ENCODE peak calls at places on chromosome 16, in six cellular contexts. E is epithelial cell of esophagus, R is Caco-2, Q is GM12865, M is spleen, T is dorsolateral prefrontal cortex. X is an unnamed sample.

GRCh38 chr16:2981177-2981898 is 1.1 kb upstream of the PKMYT1 start:
- DNase-seq in T (no peak), E (no peak), Q (no peak), M (no peak), R (no peak), X (no peak)

GRCh38 chr16:48385272-48385953 is at the start of gene SIAH1:
- DNase-seq in R (peak; percentile 92), T (peak; percentile 81), M (peak; percentile 96), E (peak; percentile 82), Q (peak; percentile 90), X (peak; percentile 95)

GRCh38 chr16:53198933-53199332 is 144.1 kb downstream of the CHD9 start:
- DNase-seq in R (no peak), E (no peak), T (no peak), Q (peak; percentile 16), M (no peak), X (no peak)

GRCh38 chr16:4415538-4416199 is 727 bp downstream of the CORO7 start:
- DNase-seq in Q (peak; percentile 72), T (peak; percentile 38), R (peak; percentile 50), E (peak; percentile 33), M (peak; percentile 95), X (peak; percentile 57)

GRCh38 chr16:75058815-75059214 is 57.8 kb downstream of the LDHD start:
- DNase-seq in T (no peak), M (no peak), E (no peak), Q (no peak), R (no peak), X (no peak)

GRCh38 chr16:82728901-82729300 is 102.1 kb downstream of the CDH13 start:
- DNase-seq in R (no peak), M (no peak), E (no peak), Q (peak; percentile 49), T (no peak), X (no peak)

GRCh38 chr16:65372171-65372570 is 250.3 kb upstream of the CDH11 start:
- DNase-seq in E (peak; percentile 31), T (no peak), R (no peak), M (no peak), Q (no peak), X (no peak)

GRCh38 chr16:9047689-9048301 is 43.6 kb upstream of the HAPSTR1 start:
- DNase-seq in Q (peak; percentile 74), T (peak; percentile 44), E (peak; percentile 97), R (peak; percentile 69), M (peak; percentile 77), X (peak; percentile 45)

GRCh38 chr16:88905563-88905962 is 39.1 kb upstream of the PABPN1L start:
- DNase-seq in T (no peak), E (peak; percentile 10), M (no peak), R (peak; percentile 49), Q (peak; percentile 63), X (peak; percentile 41)

GRCh38 chr16:10957771-10958486 is 13.6 kb downstream of the CLEC16A start:
- DNase-seq in M (no peak), Q (peak; percentile 68), T (no peak), R (no peak), E (peak; percentile 46), X (no peak)

GRCh38 chr16:53220585-53220984 is 165.8 kb downstream of the CHD9 start:
- DNase-seq in Q (peak; percentile 9), M (no peak), R (peak; percentile 22), E (no peak), T (no peak), X (no peak)

GRCh38 chr16:72139908-72140307 is 32.0 kb downstream of the PMFBP1 start:
- DNase-seq in M (no peak), T (no peak), Q (no peak), E (no peak), R (no peak), X (no peak)

GRCh38 chr16:3060339-3061127 is 4.9 kb upstream of the IL32 start:
- DNase-seq in M (no peak), E (no peak), R (no peak), T (no peak), Q (no peak), X (no peak)

GRCh38 chr16:53055603-53056527 is 1.1 kb downstream of the CHD9 start:
- DNase-seq in E (peak; percentile 37), Q (peak; percentile 71), R (peak; percentile 71), T (no peak), M (no peak), X (peak; percentile 37)

GRCh38 chr16:79316004-79316458 is 284.5 kb downstream of the MAF start:
- DNase-seq in M (no peak), T (no peak), E (no peak), Q (peak; percentile 55), R (no peak), X (no peak)

GRCh38 chr16:11030990-11031510 is 86.7 kb downstream of the CLEC16A start:
- DNase-seq in T (peak; percentile 43), M (no peak), E (no peak), Q (no peak), R (no peak), X (no peak)

GRCh38 chr16:80023865-80024264 is 423.3 kb upstream of the MAF start:
- DNase-seq in T (no peak), R (peak; percentile 11), Q (no peak), E (peak; percentile 79), M (no peak), X (no peak)

GRCh38 chr16:50842589-50842988 is 100.7 kb downstream of the CYLD start:
- DNase-seq in R (no peak), T (no peak), Q (no peak), E (no peak), M (no peak), X (no peak)

GRCh38 chr16:49281843-49282642 is 405 bp upstream of the CBLN1 start:
- DNase-seq in Q (peak; percentile 91), T (peak; percentile 96), M (peak; percentile 84), E (peak; percentile 82), R (peak; percentile 96), X (peak; percentile 99)

DNA sequence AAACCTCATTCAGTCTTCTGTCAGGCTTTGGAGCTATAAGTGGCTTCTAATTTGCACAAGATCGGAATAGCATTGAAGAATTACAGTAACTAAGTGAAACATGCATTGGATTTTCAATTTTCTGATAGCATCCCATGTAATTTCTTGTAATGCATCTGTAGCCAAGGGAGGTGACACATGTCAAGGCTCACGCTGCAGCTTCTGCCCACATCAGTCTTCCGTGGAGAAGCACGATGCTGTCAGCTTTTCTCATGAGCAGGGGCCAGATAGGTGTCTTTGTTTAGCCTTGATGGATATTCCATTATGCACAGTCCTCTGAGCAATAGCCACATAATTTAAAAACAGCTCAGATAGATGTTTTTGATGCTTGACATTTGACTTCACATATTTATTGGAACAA is 1046.8 kb upstream of the EEF2KMT start:
- DNase-seq in T (no peak), E (no peak), R (no peak), Q (no peak), M (no peak), X (no peak)
- TF ChIP-seq CTCF in T (no peak), E (no peak), R (no peak), Q (no peak), M (no peak), X (no peak)

GRCh38 chr16:7615565-7615964 is 282.9 kb downstream of the RBFOX1 start:
- DNase-seq in T (no peak), E (no peak), R (no peak), Q (no peak), M (no peak), X (no peak)
- TF ChIP-seq CTCF in T (no peak), E (no peak), R (no peak), Q (no peak), M (no peak), X (no peak)

GRCh38 chr16:86809458-86809955 is 231.2 kb downstream of the FOXL1 start:
- DNase-seq in T (no peak), Q (no peak), M (no peak), R (no peak), E (peak; percentile 89), X (no peak)
- TF ChIP-seq CTCF in T (no peak), Q (no peak), M (no peak), R (no peak), E (peak; percentile 35), X (no peak)

DNA sequence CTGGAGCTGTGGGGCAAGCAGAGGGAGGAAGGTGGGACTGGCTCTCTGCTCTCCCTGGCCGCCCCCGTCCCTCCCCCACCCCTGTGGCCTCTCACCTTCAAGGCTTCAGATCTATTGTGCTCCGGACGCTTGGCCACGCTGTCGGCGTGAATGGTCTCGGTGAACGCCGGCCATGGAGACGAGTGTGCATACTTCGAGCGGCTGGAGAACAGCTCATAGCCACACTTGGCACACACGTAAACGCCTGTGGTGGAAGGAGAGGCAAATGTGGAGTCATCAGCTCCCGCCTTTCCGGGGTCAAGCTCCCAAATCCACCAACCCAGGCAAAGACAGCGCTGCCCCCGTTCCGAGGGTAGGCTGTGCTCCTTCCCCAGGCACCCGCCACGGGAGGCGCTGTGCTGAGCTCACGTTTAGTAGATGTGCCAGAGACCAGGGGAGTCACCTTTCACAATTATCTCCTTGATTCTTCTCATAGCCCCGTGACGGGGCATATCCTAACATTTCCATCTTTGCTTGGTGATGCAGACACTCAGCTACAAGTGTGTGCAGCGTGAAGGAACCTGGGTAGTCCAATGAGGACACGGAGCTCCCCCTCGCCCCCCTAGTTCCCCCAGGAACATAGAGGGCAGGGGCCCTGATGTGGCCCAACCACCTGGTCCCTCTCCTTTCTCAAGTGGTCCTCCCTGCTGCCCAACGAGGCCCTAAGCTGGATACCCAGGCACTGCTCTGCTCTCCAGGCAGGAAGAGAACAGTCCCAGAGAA is 1.7 kb downstream of the MSRB1 start:
- DNase-seq in M (no peak), T (no peak), E (no peak), Q (no peak), R (peak; percentile 61), X (peak; percentile 49)
- TF ChIP-seq CTCF in M (no peak), T (no peak), E (no peak), Q (no peak), R (no peak), X (peak; percentile 14)

DNA sequence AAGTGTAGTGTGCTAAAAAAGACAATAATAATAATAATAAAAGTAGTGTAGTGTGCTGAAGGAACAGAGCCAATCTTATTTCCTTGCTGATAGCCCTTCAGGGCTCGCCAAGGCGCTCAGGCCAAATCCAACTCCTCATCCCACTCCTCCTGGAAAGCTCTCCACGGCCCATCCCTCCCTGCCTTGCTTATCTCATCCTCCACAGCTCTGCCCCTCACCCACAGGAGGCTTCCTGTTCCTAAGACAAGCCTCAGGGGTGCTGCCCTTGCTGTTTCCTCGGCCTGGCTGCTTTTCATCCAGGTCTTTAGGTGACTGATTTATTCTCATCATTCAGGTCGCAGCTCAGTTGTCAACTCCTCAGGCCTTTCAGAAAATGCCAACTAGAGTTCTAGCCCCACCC is 11.2 kb downstream of the GTF3C1 start:
- DNase-seq in M (peak; percentile 49), Q (no peak), T (no peak), R (no peak), E (no peak), X (peak; percentile 46)
- TF ChIP-seq CTCF in M (no peak), Q (no peak), T (no peak), R (no peak), E (no peak), X (no peak)

DNA sequence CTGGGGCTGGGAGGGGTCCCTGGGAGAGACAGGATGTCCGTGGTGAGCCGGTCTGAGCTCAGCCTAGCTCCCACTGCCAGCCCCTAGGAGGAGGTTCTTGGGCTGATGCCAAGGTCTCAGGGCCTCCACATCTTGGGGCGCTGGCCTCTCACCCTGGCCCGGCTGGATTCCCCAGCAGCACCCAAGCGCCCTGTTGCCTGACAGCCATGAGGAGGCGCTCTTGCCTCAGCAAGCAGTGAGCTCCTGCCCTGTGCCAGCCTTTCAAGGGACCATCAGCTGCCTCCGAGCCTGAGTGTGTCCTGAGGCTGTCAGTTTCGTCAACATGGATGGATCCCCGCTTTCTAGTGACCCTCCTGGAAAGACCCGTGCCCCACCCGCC is 234.9 kb upstream of the CIBAR2 start:
- DNase-seq in T (no peak), R (no peak), Q (peak; percentile 23), E (peak; percentile 53), M (no peak), X (no peak)
- TF ChIP-seq CTCF in T (peak; percentile 13), R (peak; percentile 38), Q (peak; percentile 33), E (peak; percentile 62), M (no peak), X (no peak)